ENCODE peak calls at places on chromosomes 6 and 20, in seven cellular contexts. T is H9, B is IMR-90, X is H1, W is mesenchymal stem cell, F is mesendoderm, L is trophoblast cell. P is an unnamed sample.
A peak's percentile ranks its signal among the peaks of the same experiment; 100 is the strongest.

GRCh38 chr6:20866038-20866437 is 331.8 kb downstream of the CDKAL1 start:
- DNase-seq in T (no peak), B (no peak), X (no peak), W (peak; percentile 5), F (no peak), L (no peak), P (no peak)

GRCh38 chr20:47502801-47503239 is 1.1 kb downstream of the NCOA3 start:
- DNase-seq in T (no peak), B (peak; percentile 62), X (no peak), W (peak; percentile 83), F (peak; percentile 54), L (peak; percentile 61), P (peak; percentile 9)

GRCh38 chr20:19236371-19237055 is 24.1 kb downstream of the SLC24A3 start:
- DNase-seq in T (no peak), B (no peak), X (no peak), W (no peak), F (no peak), L (no peak), P (no peak)

GRCh38 chr20:59428006-59428405 is 127.6 kb downstream of the EDN3 start:
- DNase-seq in T (no peak), B (no peak), X (no peak), W (no peak), F (no peak), L (no peak), P (no peak)

GRCh38 chr20:45337367-45338120 is 10.7 kb downstream of the SDC4 start:
- DNase-seq in T (no peak), B (peak; percentile 94), X (peak; percentile 52), W (peak; percentile 89), F (peak; percentile 91), L (peak; percentile 78), P (no peak)

GRCh38 chr6:24240943-24241342 is 114.9 kb downstream of the NRSN1 start:
- DNase-seq in T (no peak), B (no peak), X (no peak), W (no peak), F (no peak), L (no peak), P (no peak)

GRCh38 chr20:24954151-24954550 is 5.1 kb downstream of the CST7 start:
- DNase-seq in T (no peak), B (no peak), X (no peak), W (no peak), F (no peak), L (no peak), P (no peak)

GRCh38 chr6:6686748-6687601 is 98.5 kb downstream of the LY86 start:
- DNase-seq in T (peak; percentile 99), B (no peak), X (peak; percentile 97), W (peak; percentile 93), F (peak; percentile 98), L (peak; percentile 98), P (peak; percentile 90)

GRCh38 chr6:40293824-40294188 is 293.4 kb downstream of the LRFN2 start:
- DNase-seq in T (peak; percentile 49), B (no peak), X (peak; percentile 51), W (no peak), F (no peak), L (no peak), P (no peak)

GRCh38 chr20:24567508-24567907 is 98.1 kb downstream of the SYNDIG1 start:
- DNase-seq in T (no peak), B (no peak), X (no peak), W (no peak), F (no peak), L (no peak), P (no peak)

GRCh38 chr20:20568604-20569205 is 143.7 kb downstream of the RALGAPA2 start:
- DNase-seq in T (no peak), B (peak; percentile 58), X (no peak), W (peak; percentile 47), F (peak; percentile 35), L (peak; percentile 69), P (peak; percentile 35)

GRCh38 chr6:90274481-90275030 is 22.1 kb downstream of the BACH2 start:
- DNase-seq in T (no peak), B (no peak), X (no peak), W (no peak), F (peak; percentile 44), L (no peak), P (no peak)

GRCh38 chr6:113120577-113121285 is 736.4 kb upstream of the MARCKS start:
- DNase-seq in T (no peak), B (peak; percentile 93), X (no peak), W (peak; percentile 94), F (peak; percentile 78), L (peak; percentile 95), P (no peak)

GRCh38 chr6:37554480-37554819 is 54.8 kb upstream of the CCDC167 start:
- DNase-seq in T (no peak), B (peak; percentile 66), X (no peak), W (peak; percentile 62), F (no peak), L (peak; percentile 19), P (no peak)

GRCh38 chr20:51889466-51889865 is 87.1 kb upstream of the SALL4 start:
- DNase-seq in T (no peak), B (no peak), X (no peak), W (no peak), F (peak; percentile 88), L (peak; percentile 72), P (no peak)

GRCh38 chr6:2890981-2891767 is 11.9 kb downstream of the SERPINB9 start:
- DNase-seq in T (no peak), B (no peak), X (no peak), W (no peak), F (no peak), L (no peak), P (no peak)

GRCh38 chr20:35541783-35542662 is at the start of gene ERGIC3:
- DNase-seq in T (peak; percentile 99), B (peak; percentile 90), X (peak; percentile 99), W (peak; percentile 95), F (peak; percentile 99), L (peak; percentile 99), P (peak; percentile 97)

GRCh38 chr20:363319-364078 is 16.6 kb downstream of the NRSN2 start:
- DNase-seq in T (no peak), B (peak; percentile 36), X (no peak), W (peak; percentile 45), F (no peak), L (peak; percentile 35), P (no peak)

DNA sequence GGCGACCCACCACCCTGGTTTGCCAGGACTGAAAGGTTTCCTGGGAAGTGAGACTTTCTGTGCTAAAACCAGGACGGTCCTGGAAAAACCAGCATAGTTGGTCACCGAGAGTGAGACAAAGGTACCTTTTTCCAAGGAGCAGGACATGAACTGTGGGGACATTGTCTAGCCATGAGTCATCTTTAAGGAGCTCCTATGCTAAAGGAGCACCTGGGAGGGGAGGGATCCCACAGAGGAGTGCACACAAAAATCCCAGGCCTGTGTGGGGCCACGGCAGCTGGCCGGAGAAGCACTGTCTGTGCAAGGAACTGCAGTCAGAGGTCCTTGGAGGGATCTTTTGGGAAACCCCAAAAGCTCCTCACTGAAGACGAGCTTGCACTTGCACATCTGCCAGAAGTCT is 109.1 kb upstream of the PLEKHG1 start:
- DNase-seq in T (no peak), B (no peak), X (no peak), W (no peak), F (peak; percentile 44), L (peak; percentile 57), P (no peak)
- H3K23ac ChIP-seq in T (no peak overlapping the region), B (no peak overlapping the region), X (no peak overlapping the region), W (no peak overlapping the region), F (no peak overlapping the region), L (no peak overlapping the region), P (no peak overlapping the region)

DNA sequence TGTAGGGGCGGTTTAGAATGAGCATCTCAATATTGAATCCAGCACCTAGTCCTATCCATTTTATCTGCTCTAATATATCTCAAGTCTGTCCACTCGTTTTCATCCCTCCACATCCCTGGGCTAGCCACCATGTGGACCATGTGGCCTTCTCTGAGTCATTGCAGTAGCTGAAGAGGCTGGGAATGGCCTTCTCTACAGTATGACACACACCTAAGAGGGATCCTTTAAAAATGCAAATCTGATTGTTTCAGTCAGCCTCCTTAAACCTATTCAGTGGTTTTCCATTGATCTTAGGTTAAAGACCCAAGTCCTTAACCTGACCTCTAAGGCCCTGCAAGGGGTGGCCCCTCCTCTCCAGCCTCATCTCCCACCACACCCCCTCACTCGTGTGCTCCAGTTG is 9.4 kb downstream of the RING1 start:
- DNase-seq in T (no peak), B (no peak), X (no peak), W (no peak), F (no peak), L (no peak), P (no peak)
- H3K23ac ChIP-seq in T (no peak overlapping the region), B (no peak overlapping the region), X (no peak overlapping the region), W (no peak overlapping the region), F (no peak overlapping the region), L (no peak overlapping the region), P (no peak overlapping the region)

DNA sequence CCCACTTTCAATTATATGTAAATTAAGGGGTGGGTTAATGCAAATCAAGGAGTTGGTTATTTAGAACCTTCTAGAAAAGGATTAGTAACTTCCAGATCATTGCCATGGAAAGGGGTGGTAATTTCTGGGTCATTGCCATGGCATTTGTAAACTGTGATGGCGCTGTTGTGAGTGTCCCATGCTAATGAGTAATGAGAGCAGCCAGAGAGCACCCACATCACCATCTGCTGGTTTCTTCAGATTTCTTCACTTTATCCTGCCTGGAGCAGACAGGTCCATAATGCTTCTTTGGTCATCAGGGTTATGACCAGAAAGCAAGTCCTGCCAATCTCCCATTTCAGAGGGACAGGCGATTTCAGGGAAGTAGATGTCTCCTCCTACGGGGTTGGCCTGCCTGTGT is 311.3 kb upstream of the CNR1 start:
- DNase-seq in T (no peak), B (no peak), X (no peak), W (no peak), F (no peak), L (no peak), P (no peak)
- H3K23ac ChIP-seq in T (no peak overlapping the region), B (no peak overlapping the region), X (no peak overlapping the region), W (no peak overlapping the region), F (no peak overlapping the region), L (no peak overlapping the region), P (no peak overlapping the region)

GRCh38 chr6:137736919-137737318 is 130.1 kb upstream of the TNFAIP3 start:
- DNase-seq in T (no peak), B (no peak), X (no peak), W (no peak), F (no peak), L (peak; percentile 28), P (no peak)

GRCh38 chr6:137738197-137738596 is 128.9 kb upstream of the TNFAIP3 start:
- DNase-seq in T (no peak), B (peak; percentile 59), X (no peak), W (peak; percentile 86), F (no peak), L (peak; percentile 80), P (no peak)

GRCh38 chr6:137739544-137739943 is 127.5 kb upstream of the TNFAIP3 start:
- DNase-seq in T (no peak), B (no peak), X (no peak), W (no peak), F (no peak), L (peak; percentile 67), P (no peak)

GRCh38 chr6:137740347-137740746 is 126.7 kb upstream of the TNFAIP3 start:
- DNase-seq in T (no peak), B (no peak), X (no peak), W (no peak), F (no peak), L (no peak), P (no peak)

DNA sequence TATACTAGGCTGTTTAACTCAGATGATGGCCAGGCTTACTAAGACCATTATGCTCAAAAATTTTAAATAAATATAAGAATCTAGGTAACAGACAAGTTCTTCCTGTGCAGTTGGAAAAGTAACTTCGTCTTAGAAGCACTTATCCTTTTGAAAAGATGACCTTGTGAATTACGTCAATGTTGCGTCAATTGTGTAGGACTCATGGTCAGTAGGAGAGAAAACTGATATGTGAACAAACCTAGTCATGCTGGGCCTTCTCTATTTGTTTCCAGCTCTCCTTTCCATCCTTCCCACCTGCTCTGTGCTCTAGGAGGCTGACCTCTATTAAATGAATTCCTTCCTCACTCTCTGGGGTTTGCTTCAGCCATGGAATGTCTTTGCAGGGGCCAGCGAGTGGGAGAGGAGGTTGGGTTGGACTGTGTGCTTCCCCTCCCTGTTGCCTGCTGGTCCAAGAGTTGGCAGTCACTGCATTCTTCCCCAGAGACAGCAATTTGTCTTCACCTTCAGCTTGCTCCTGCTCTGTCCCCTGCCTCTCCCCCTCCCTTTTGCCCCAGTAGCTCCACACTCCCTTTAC is 128.0 kb upstream of the TNFAIP3 start:
- DNase-seq in T (no peak), B (no peak), X (no peak), W (no peak), F (no peak), L (peak; percentile 29), P (no peak)
- H3K23ac ChIP-seq in T (no peak overlapping the region), B (no peak overlapping the region), X (no peak overlapping the region), W (no peak overlapping the region), F (no peak overlapping the region), L (no peak overlapping the region), P (no peak overlapping the region)